ENCODE peak calls at places on chromosome 17, in nine cellular contexts. One of them, this sample, is unnamed.

GRCh38 chr17:8885968-8886674 is 18.6 kb upstream of the PIK3R6 start:
- DNase-seq in Peyer's patch: no peak
- DNase-seq in ovary: no peak
- DNase-seq in H9: peak; percentile 84
- DNase-seq in heart left ventricle: no peak
- DNase-seq in cardiac muscle cell: no peak
- DNase-seq in GM23338: peak; percentile 49
- DNase-seq in heart right ventricle: no peak
- DNase-seq in bronchial epithelial cell: no peak
- DNase-seq in this sample: no peak

GRCh38 chr17:32323784-32324590 is 18.0 kb downstream of the C17orf75 start:
- DNase-seq in Peyer's patch: peak; percentile 50
- DNase-seq in ovary: no peak
- DNase-seq in H9: no peak
- DNase-seq in heart left ventricle: no peak
- DNase-seq in cardiac muscle cell: no peak
- DNase-seq in GM23338: no peak
- DNase-seq in heart right ventricle: no peak
- DNase-seq in bronchial epithelial cell: peak; percentile 26
- DNase-seq in this sample: no peak

GRCh38 chr17:45332505-45332904 is 15.7 kb upstream of the MAP3K14 start:
- DNase-seq in Peyer's patch: peak; percentile 34
- DNase-seq in ovary: no peak
- DNase-seq in H9: peak; percentile 20
- DNase-seq in heart left ventricle: no peak
- DNase-seq in cardiac muscle cell: no peak
- DNase-seq in GM23338: no peak
- DNase-seq in heart right ventricle: no peak
- DNase-seq in bronchial epithelial cell: no peak
- DNase-seq in this sample: no peak

GRCh38 chr17:38729886-38730525 is at the start of gene CISD3:
- DNase-seq in Peyer's patch: peak; percentile 94
- DNase-seq in ovary: peak; percentile 83
- DNase-seq in H9: peak; percentile 86
- DNase-seq in heart left ventricle: peak; percentile 89
- DNase-seq in cardiac muscle cell: peak; percentile 90
- DNase-seq in GM23338: peak; percentile 90
- DNase-seq in heart right ventricle: peak; percentile 84
- DNase-seq in bronchial epithelial cell: peak; percentile 60
- DNase-seq in this sample: no peak

GRCh38 chr17:6241996-6242395 is 171.8 kb downstream of the WSCD1 start:
- DNase-seq in Peyer's patch: no peak
- DNase-seq in ovary: no peak
- DNase-seq in H9: peak; percentile 29
- DNase-seq in heart left ventricle: no peak
- DNase-seq in cardiac muscle cell: no peak
- DNase-seq in GM23338: no peak
- DNase-seq in heart right ventricle: no peak
- DNase-seq in bronchial epithelial cell: no peak
- DNase-seq in this sample: peak; percentile 30

GRCh38 chr17:72587773-72588511 is 467.1 kb downstream of the SOX9 start:
- DNase-seq in Peyer's patch: no peak
- DNase-seq in ovary: no peak
- DNase-seq in H9: no peak
- DNase-seq in heart left ventricle: no peak
- DNase-seq in cardiac muscle cell: peak; percentile 57
- DNase-seq in GM23338: no peak
- DNase-seq in heart right ventricle: no peak
- DNase-seq in bronchial epithelial cell: peak; percentile 81
- DNase-seq in this sample: no peak

GRCh38 chr17:8060274-8060673 is 21.4 kb downstream of the ALOX15B start:
- DNase-seq in Peyer's patch: peak; percentile 85
- DNase-seq in ovary: peak; percentile 36
- DNase-seq in H9: peak; percentile 76
- DNase-seq in heart left ventricle: no peak
- DNase-seq in cardiac muscle cell: peak; percentile 80
- DNase-seq in GM23338: peak; percentile 91
- DNase-seq in heart right ventricle: peak; percentile 66
- DNase-seq in bronchial epithelial cell: peak; percentile 57
- DNase-seq in this sample: peak; percentile 63

GRCh38 chr17:8311131-8311790 is 1.2 kb downstream of the ARHGEF15 start:
- DNase-seq in Peyer's patch: no peak
- DNase-seq in ovary: no peak
- DNase-seq in H9: no peak
- DNase-seq in heart left ventricle: peak; percentile 65
- DNase-seq in cardiac muscle cell: no peak
- DNase-seq in GM23338: no peak
- DNase-seq in heart right ventricle: peak; percentile 55
- DNase-seq in bronchial epithelial cell: no peak
- DNase-seq in this sample: no peak

GRCh38 chr17:78127888-78128615 is 503 bp downstream of the TMC6 start:
- DNase-seq in Peyer's patch: peak; percentile 62
- DNase-seq in ovary: no peak
- DNase-seq in H9: no peak
- DNase-seq in heart left ventricle: peak; percentile 43
- DNase-seq in cardiac muscle cell: no peak
- DNase-seq in GM23338: peak; percentile 68
- DNase-seq in heart right ventricle: no peak
- DNase-seq in bronchial epithelial cell: no peak
- DNase-seq in this sample: no peak

GRCh38 chr17:40371261-40371929 is 6.9 kb upstream of the GJD3 start:
- DNase-seq in Peyer's patch: no peak
- DNase-seq in ovary: no peak
- DNase-seq in H9: peak; percentile 81
- DNase-seq in heart left ventricle: no peak
- DNase-seq in cardiac muscle cell: no peak
- DNase-seq in GM23338: peak; percentile 91
- DNase-seq in heart right ventricle: no peak
- DNase-seq in bronchial epithelial cell: no peak
- DNase-seq in this sample: no peak

GRCh38 chr17:28343491-28343932 is 8.0 kb downstream of the TNFAIP1 start:
- DNase-seq in Peyer's patch: no peak
- DNase-seq in ovary: no peak
- DNase-seq in H9: no peak
- DNase-seq in heart left ventricle: no peak
- DNase-seq in cardiac muscle cell: no peak
- DNase-seq in GM23338: no peak
- DNase-seq in heart right ventricle: no peak
- DNase-seq in bronchial epithelial cell: no peak
- DNase-seq in this sample: no peak

GRCh38 chr17:67818110-67819002 is 6.9 kb upstream of the BPTF start:
- DNase-seq in Peyer's patch: peak; percentile 67
- DNase-seq in ovary: no peak
- DNase-seq in H9: no peak
- DNase-seq in heart left ventricle: no peak
- DNase-seq in cardiac muscle cell: no peak
- DNase-seq in GM23338: no peak
- DNase-seq in heart right ventricle: no peak
- DNase-seq in bronchial epithelial cell: no peak
- DNase-seq in this sample: no peak

GRCh38 chr17:28551421-28552186 is 820 bp downstream of the UNC119 start:
- DNase-seq in Peyer's patch: no peak
- DNase-seq in ovary: no peak
- DNase-seq in H9: no peak
- DNase-seq in heart left ventricle: no peak
- DNase-seq in cardiac muscle cell: peak; percentile 16
- DNase-seq in GM23338: no peak
- DNase-seq in heart right ventricle: no peak
- DNase-seq in bronchial epithelial cell: no peak
- DNase-seq in this sample: no peak

GRCh38 chr17:42832213-42832933 is 824 bp upstream of the PSME3 start:
- DNase-seq in Peyer's patch: no peak
- DNase-seq in ovary: no peak
- DNase-seq in H9: no peak
- DNase-seq in heart left ventricle: no peak
- DNase-seq in cardiac muscle cell: no peak
- DNase-seq in GM23338: no peak
- DNase-seq in heart right ventricle: no peak
- DNase-seq in bronchial epithelial cell: peak; percentile 36
- DNase-seq in this sample: no peak

GRCh38 chr17:50501054-50501453 is 7.2 kb upstream of the MYCBPAP start:
- DNase-seq in Peyer's patch: peak; percentile 70
- DNase-seq in ovary: no peak
- DNase-seq in H9: no peak
- DNase-seq in heart left ventricle: no peak
- DNase-seq in cardiac muscle cell: peak; percentile 31
- DNase-seq in GM23338: peak; percentile 71
- DNase-seq in heart right ventricle: no peak
- DNase-seq in bronchial epithelial cell: no peak
- DNase-seq in this sample: no peak

GRCh38 chr17:78219396-78220150 is 5.5 kb downstream of the BIRC5 start:
- DNase-seq in Peyer's patch: no peak
- DNase-seq in ovary: no peak
- DNase-seq in H9: peak; percentile 69
- DNase-seq in heart left ventricle: no peak
- DNase-seq in cardiac muscle cell: no peak
- DNase-seq in GM23338: peak; percentile 70
- DNase-seq in heart right ventricle: no peak
- DNase-seq in bronchial epithelial cell: no peak
- DNase-seq in this sample: no peak

GRCh38 chr17:36182176-36183000 is 6.0 kb upstream of the TBC1D3B start:
- DNase-seq in Peyer's patch: peak; percentile 49
- DNase-seq in ovary: peak; percentile 13
- DNase-seq in H9: peak; percentile 87
- DNase-seq in heart left ventricle: peak; percentile 34
- DNase-seq in cardiac muscle cell: no peak
- DNase-seq in GM23338: peak; percentile 83
- DNase-seq in heart right ventricle: no peak
- DNase-seq in bronchial epithelial cell: no peak
- DNase-seq in this sample: no peak

GRCh38 chr17:68784431-68784830 is 170.8 kb downstream of the ABCA8 start:
- DNase-seq in Peyer's patch: no peak
- DNase-seq in ovary: no peak
- DNase-seq in H9: no peak
- DNase-seq in heart left ventricle: no peak
- DNase-seq in cardiac muscle cell: no peak
- DNase-seq in GM23338: no peak
- DNase-seq in heart right ventricle: no peak
- DNase-seq in bronchial epithelial cell: no peak
- DNase-seq in this sample: no peak

GRCh38 chr17:55377885-55378284 is 43.8 kb downstream of the MMD start:
- DNase-seq in Peyer's patch: no peak
- DNase-seq in ovary: no peak
- DNase-seq in H9: no peak
- DNase-seq in heart left ventricle: no peak
- DNase-seq in cardiac muscle cell: no peak
- DNase-seq in GM23338: no peak
- DNase-seq in heart right ventricle: no peak
- DNase-seq in bronchial epithelial cell: no peak
- DNase-seq in this sample: no peak

GRCh38 chr17:48577946-48578615 is at the start of gene HOXB4:
- DNase-seq in Peyer's patch: peak; percentile 94
- DNase-seq in ovary: no peak
- DNase-seq in H9: peak; percentile 90
- DNase-seq in heart left ventricle: peak; percentile 70
- DNase-seq in cardiac muscle cell: no peak
- DNase-seq in GM23338: peak; percentile 85
- DNase-seq in heart right ventricle: peak; percentile 20
- DNase-seq in bronchial epithelial cell: no peak
- DNase-seq in this sample: no peak

GRCh38 chr17:21204923-21205322 is 9.0 kb downstream of the TMEM11 start:
- DNase-seq in Peyer's patch: no peak
- DNase-seq in ovary: no peak
- DNase-seq in H9: no peak
- DNase-seq in heart left ventricle: no peak
- DNase-seq in cardiac muscle cell: no peak
- DNase-seq in GM23338: no peak
- DNase-seq in heart right ventricle: no peak
- DNase-seq in bronchial epithelial cell: no peak
- DNase-seq in this sample: no peak
- H3K27me3 ChIP-seq in Peyer's patch: no peaks in the 10 kb centered on the region
- H3K27me3 ChIP-seq in ovary: no peaks in the 10 kb centered on the region
- H3K27me3 ChIP-seq in H9: no peaks in the 10 kb centered on the region
- H3K27me3 ChIP-seq in heart left ventricle: no peaks in the 10 kb centered on the region
- H3K27me3 ChIP-seq in cardiac muscle cell: no peaks in the 10 kb centered on the region
- H3K27me3 ChIP-seq in GM23338: no peaks in the 10 kb centered on the region
- H3K27me3 ChIP-seq in heart right ventricle: no peaks in the 10 kb centered on the region
- H3K27me3 ChIP-seq in bronchial epithelial cell: no peaks in the 10 kb centered on the region
- H3K27me3 ChIP-seq in this sample: no peaks in the 10 kb centered on the region

DNA sequence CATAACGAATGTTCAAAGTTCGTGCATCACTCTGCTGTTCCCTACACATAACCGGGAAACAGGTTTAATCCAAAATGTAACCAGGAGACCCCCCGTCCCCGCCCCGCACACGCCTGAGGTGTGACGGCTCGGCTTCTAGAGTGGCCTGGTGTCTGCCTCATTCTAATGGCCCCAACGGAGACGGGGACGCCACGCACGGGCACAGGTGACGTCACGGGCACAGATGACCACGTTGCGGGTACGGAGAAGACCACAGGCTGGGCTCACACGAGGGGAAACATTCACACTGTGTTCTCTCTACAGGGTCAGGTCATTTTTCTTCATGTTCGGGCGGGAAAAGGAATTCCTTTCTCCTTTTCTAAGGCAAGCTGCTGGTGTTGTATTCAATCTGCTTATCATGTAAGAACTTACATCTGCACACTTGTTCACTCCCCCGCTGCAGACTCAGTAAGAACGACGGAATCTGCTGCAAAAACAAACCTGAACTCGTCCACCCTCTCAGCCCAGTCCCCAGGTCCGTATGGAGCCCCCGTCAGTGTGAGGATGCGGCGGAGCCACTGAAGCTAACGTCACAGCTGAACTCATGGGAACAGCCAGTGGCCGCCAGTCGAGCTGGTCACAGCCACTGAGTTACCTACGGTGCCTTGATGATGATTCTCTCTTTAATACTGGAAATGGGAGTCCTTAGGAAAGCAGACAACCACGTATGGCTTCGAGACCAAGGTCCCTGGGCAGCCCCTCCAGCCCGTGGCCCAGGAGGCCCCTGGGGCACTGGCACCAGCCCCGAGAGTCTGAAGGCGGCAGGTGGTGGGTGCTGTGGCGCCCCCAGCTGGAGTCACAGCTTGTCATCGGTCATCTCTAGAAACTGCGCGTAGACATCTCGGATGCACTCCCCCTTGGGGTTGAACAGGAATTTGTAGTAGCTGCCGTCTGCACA is 32.9 kb downstream of the WDR45B start:
- DNase-seq in Peyer's patch: no peak
- DNase-seq in ovary: peak; percentile 45
- DNase-seq in H9: peak; percentile 73
- DNase-seq in heart left ventricle: no peak
- DNase-seq in cardiac muscle cell: no peak
- DNase-seq in GM23338: peak; percentile 51
- DNase-seq in heart right ventricle: no peak
- DNase-seq in bronchial epithelial cell: no peak
- DNase-seq in this sample: no peak
- TF ChIP-seq CTCF in Peyer's patch: no peak
- TF ChIP-seq CTCF in ovary: no peak
- TF ChIP-seq CTCF in H9: peak; percentile 59
- TF ChIP-seq CTCF in heart left ventricle: no peak
- TF ChIP-seq CTCF in cardiac muscle cell: no peak
- TF ChIP-seq CTCF in GM23338: peak; percentile 68
- TF ChIP-seq CTCF in heart right ventricle: no peak
- TF ChIP-seq CTCF in bronchial epithelial cell: peak; percentile 20
- TF ChIP-seq CTCF in this sample: peak; percentile 18

GRCh38 chr17:9973689-9974459 is 68.8 kb upstream of the RCVRN start:
- DNase-seq in Peyer's patch: no peak
- DNase-seq in ovary: no peak
- DNase-seq in H9: no peak
- DNase-seq in heart left ventricle: peak; percentile 17
- DNase-seq in cardiac muscle cell: peak; percentile 36
- DNase-seq in GM23338: no peak
- DNase-seq in heart right ventricle: no peak
- DNase-seq in bronchial epithelial cell: no peak
- DNase-seq in this sample: no peak
- H3K27me3 ChIP-seq in Peyer's patch: no peaks in the 10 kb centered on the region
- H3K27me3 ChIP-seq in ovary: no peaks in the 10 kb centered on the region
- H3K27me3 ChIP-seq in H9: no peaks in the 10 kb centered on the region
- H3K27me3 ChIP-seq in heart left ventricle: no peaks in the 10 kb centered on the region
- H3K27me3 ChIP-seq in cardiac muscle cell: no peaks in the 10 kb centered on the region
- H3K27me3 ChIP-seq in GM23338: no peaks in the 10 kb centered on the region
- H3K27me3 ChIP-seq in heart right ventricle: no peaks in the 10 kb centered on the region
- H3K27me3 ChIP-seq in bronchial epithelial cell: no peaks in the 10 kb centered on the region
- H3K27me3 ChIP-seq in this sample: no peaks in the 10 kb centered on the region

GRCh38 chr17:41811549-41812175 is at the start of gene P3H4:
- DNase-seq in Peyer's patch: peak; percentile 92
- DNase-seq in ovary: peak; percentile 75
- DNase-seq in H9: peak; percentile 87
- DNase-seq in heart left ventricle: peak; percentile 77
- DNase-seq in cardiac muscle cell: peak; percentile 83
- DNase-seq in GM23338: peak; percentile 84
- DNase-seq in heart right ventricle: peak; percentile 68
- DNase-seq in bronchial epithelial cell: peak; percentile 66
- DNase-seq in this sample: peak; percentile 73
- TF ChIP-seq CTCF in Peyer's patch: peak; percentile 89
- TF ChIP-seq CTCF in ovary: peak; percentile 91
- TF ChIP-seq CTCF in H9: peak; percentile 77
- TF ChIP-seq CTCF in heart left ventricle: peak; percentile 89
- TF ChIP-seq CTCF in cardiac muscle cell: peak; percentile 57
- TF ChIP-seq CTCF in GM23338: peak; percentile 64
- TF ChIP-seq CTCF in heart right ventricle: peak; percentile 81
- TF ChIP-seq CTCF in bronchial epithelial cell: peak; percentile 96
- TF ChIP-seq CTCF in this sample: peak; percentile 59

This sample was measured in dorsolateral prefrontal cortex.